ENCODE peak calls at places on chromosomes 16 and 17, in ten cellular contexts. S is 8988T; U is NCI-H2081; C is left kidney; Y is activated CD8-positive, alpha-beta T cell treated with anti-CD3 and anti-CD28 coated beads for 36 hours; F is tibial artery; V is NCI-H1092 treated with DMSO at 0.1 percent for 48 hours; I is AG10803; L is NB4; G is GM13977. M is an unnamed sample.

GRCh38 chr17:61388561-61389356 is 10.9 kb upstream of the TBX2 start:
- DNase-seq in S (no peak), U (no peak), C (no peak), Y (no peak), F (no peak), V (no peak), I (no peak), L (no peak), G (no peak), M (no peak)

GRCh38 chr16:12439443-12440232 is 364.0 kb downstream of the CPPED1 start:
- DNase-seq in S (no peak), U (peak), C (no peak), Y (peak), F (no peak), V (peak), I (no peak), L (no peak), G (no peak), M (no peak)

GRCh38 chr17:35778641-35779196 is 16.7 kb downstream of the MMP28 start:
- DNase-seq in S (no peak), U (no peak), C (no peak), Y (no peak), F (no peak), V (no peak), I (peak), L (no peak), G (no peak), M (no peak)

GRCh38 chr16:47254771-47255170 is 111.0 kb upstream of the NETO2 start:
- DNase-seq in S (no peak), U (no peak), C (peak), Y (no peak), F (no peak), V (no peak), I (no peak), L (no peak), G (no peak), M (no peak)

GRCh38 chr16:12317121-12317810 is 340.7 kb downstream of the SNX29 start:
- DNase-seq in S (no peak), U (no peak), C (peak), Y (no peak), F (no peak), V (no peak), I (no peak), L (no peak), G (no peak), M (no peak)

GRCh38 chr16:19228575-19228974 is 57.0 kb upstream of the CLEC19A start:
- DNase-seq in S (no peak), U (peak), C (no peak), Y (no peak), F (no peak), V (no peak), I (no peak), L (no peak), G (no peak), M (no peak)

GRCh38 chr17:67027031-67027628 is 17.2 kb upstream of the CACNG1 start:
- DNase-seq in S (no peak), U (no peak), C (no peak), Y (no peak), F (no peak), V (no peak), I (peak), L (no peak), G (no peak), M (peak)

GRCh38 chr17:73192219-73192893 is 499 bp upstream of the COG1 start:
- DNase-seq in S (peak), U (peak), C (peak), Y (peak), F (peak), V (peak), I (peak), L (peak), G (peak), M (peak)

GRCh38 chr17:36880506-36880905 is 56.8 kb upstream of the LHX1 start:
- DNase-seq in S (no peak), U (no peak), C (no peak), Y (peak), F (no peak), V (no peak), I (no peak), L (no peak), G (no peak), M (no peak)

GRCh38 chr17:77372444-77373297 is 231.9 kb downstream of the SEC14L1 start:
- DNase-seq in S (no peak), U (peak), C (peak), Y (peak), F (peak), V (peak), I (peak), L (peak), G (peak), M (peak)

GRCh38 chr16:68270353-68270752 is 6.0 kb downstream of the SLC7A6 start:
- DNase-seq in S (no peak), U (no peak), C (no peak), Y (no peak), F (no peak), V (no peak), I (no peak), L (no peak), G (no peak), M (no peak)

GRCh38 chr16:58628845-58629680 is 563 bp downstream of the CNOT1 start:
- DNase-seq in S (no peak), U (peak), C (peak), Y (peak), F (peak), V (peak), I (peak), L (peak), G (no peak), M (no peak)

GRCh38 chr17:83201206-83202001 is 122.0 kb downstream of the METRNL start:
- DNase-seq in S (peak), U (no peak), C (no peak), Y (no peak), F (peak), V (no peak), I (no peak), L (peak), G (no peak), M (no peak)

GRCh38 chr17:19344311-19345066 is 18.0 kb downstream of the B9D1 start:
- DNase-seq in S (no peak), U (no peak), C (no peak), Y (no peak), F (peak), V (no peak), I (no peak), L (no peak), G (no peak), M (no peak)

GRCh38 chr17:28467456-28468025 is 5.9 kb upstream of the SLC13A2 start:
- DNase-seq in S (no peak), U (no peak), C (no peak), Y (no peak), F (peak), V (no peak), I (peak), L (peak), G (no peak), M (peak)

GRCh38 chr16:23835390-23836077 is at the start of gene PRKCB:
- DNase-seq in S (peak), U (peak), C (peak), Y (peak), F (peak), V (peak), I (peak), L (peak), G (peak), M (no peak)

GRCh38 chr17:4520060-4520880 is 21.6 kb downstream of the SPNS2 start:
- DNase-seq in S (no peak), U (no peak), C (no peak), Y (no peak), F (no peak), V (no peak), I (no peak), L (no peak), G (no peak), M (no peak)

GRCh38 chr16:10876305-10876704 is 697 bp upstream of the CIITA start:
- DNase-seq in S (no peak), U (no peak), C (no peak), Y (no peak), F (no peak), V (no peak), I (no peak), L (no peak), G (no peak), M (no peak)

GRCh38 chr16:54942353-54942943 is 11.8 kb downstream of the IRX5 start:
- DNase-seq in S (no peak), U (no peak), C (no peak), Y (no peak), F (no peak), V (no peak), I (no peak), L (no peak), G (no peak), M (no peak)

GRCh38 chr16:28494141-28494851 is at the start of gene APOBR:
- DNase-seq in S (no peak), U (no peak), C (no peak), Y (peak), F (no peak), V (no peak), I (no peak), L (peak), G (peak), M (no peak)

GRCh38 chr16:68406458-68407041 is 41.8 kb downstream of the SMPD3 start:
- DNase-seq in S (no peak), U (peak), C (peak), Y (no peak), F (no peak), V (peak), I (peak), L (no peak), G (no peak), M (peak)

GRCh38 chr17:75084039-75084660 is 3.6 kb upstream of the SLC16A5 start:
- DNase-seq in S (no peak), U (no peak), C (peak), Y (peak), F (no peak), V (no peak), I (no peak), L (no peak), G (no peak), M (no peak)

GRCh38 chr16:48613061-48613957 is 3.3 kb upstream of the N4BP1 start:
- DNase-seq in S (no peak), U (no peak), C (peak), Y (peak), F (no peak), V (no peak), I (peak), L (peak), G (peak), M (peak)

GRCh38 chr16:86180780-86181179 is 281.8 kb downstream of the IRF8 start:
- DNase-seq in S (no peak), U (no peak), C (no peak), Y (no peak), F (no peak), V (no peak), I (no peak), L (no peak), G (no peak), M (no peak)

GRCh38 chr17:58757162-58757613 is 1.5 kb downstream of the PPM1E start:
- DNase-seq in S (no peak), U (no peak), C (no peak), Y (no peak), F (no peak), V (no peak), I (no peak), L (no peak), G (no peak), M (no peak)

GRCh38 chr16:87543436-87544191 is 50.8 kb upstream of the ZCCHC14 start:
- DNase-seq in S (no peak), U (no peak), C (peak), Y (peak), F (no peak), V (no peak), I (no peak), L (peak), G (no peak), M (no peak)

GRCh38 chr16:70460737-70461261 is 6.4 kb downstream of the FCSK start:
- DNase-seq in S (peak), U (no peak), C (peak), Y (no peak), F (no peak), V (no peak), I (no peak), L (no peak), G (no peak), M (no peak)

GRCh38 chr17:80678621-80679020 is 134.0 kb downstream of the RPTOR start:
- DNase-seq in S (no peak), U (no peak), C (no peak), Y (peak), F (peak), V (no peak), I (peak), L (peak), G (no peak), M (peak)

GRCh38 chr17:30547778-30548177 is 70.6 kb downstream of the GOSR1 start:
- DNase-seq in S (no peak), U (no peak), C (no peak), Y (no peak), F (no peak), V (no peak), I (no peak), L (no peak), G (no peak), M (no peak)

GRCh38 chr16:3212567-3212966 is 22.4 kb downstream of the ZNF200 start:
- DNase-seq in S (no peak), U (no peak), C (no peak), Y (no peak), F (no peak), V (no peak), I (no peak), L (no peak), G (no peak), M (no peak)

GRCh38 chr16:88913001-88913612 is 46.6 kb upstream of the PABPN1L start:
- DNase-seq in S (no peak), U (no peak), C (no peak), Y (no peak), F (no peak), V (no peak), I (no peak), L (no peak), G (no peak), M (no peak)

GRCh38 chr17:77778636-77779524 is 179.6 kb upstream of the TNRC6C start:
- DNase-seq in S (peak), U (peak), C (no peak), Y (no peak), F (peak), V (peak), I (peak), L (no peak), G (no peak), M (no peak)

GRCh38 chr16:83116274-83116892 is 489.6 kb downstream of the CDH13 start:
- DNase-seq in S (no peak), U (no peak), C (peak), Y (no peak), F (no peak), V (no peak), I (peak), L (peak), G (no peak), M (no peak)

M was measured in HFFc6.